ENCODE peak calls at places on chromosome 13, in eight cellular contexts. One of them, this sample, is unnamed.

GRCh38 chr13:34179481-34179880 is 361.5 kb downstream of the RFC3 start:
- DNase-seq in uterus: no peak
- DNase-seq in endodermal cell: peak
- DNase-seq in fibroblast of lung: no peak
- DNase-seq in cardiac muscle cell: peak
- DNase-seq in GM23338: peak
- DNase-seq in left lung: no peak
- DNase-seq in GM06990: no peak
- DNase-seq in this sample: no peak

GRCh38 chr13:37956536-37956935 is 87.0 kb upstream of the TRPC4 start:
- DNase-seq in uterus: no peak
- DNase-seq in endodermal cell: no peak
- DNase-seq in fibroblast of lung: no peak
- DNase-seq in cardiac muscle cell: no peak
- DNase-seq in GM23338: no peak
- DNase-seq in left lung: no peak
- DNase-seq in GM06990: no peak
- DNase-seq in this sample: no peak

GRCh38 chr13:71515639-71516038 is 351.4 kb downstream of the DACH1 start:
- DNase-seq in uterus: no peak
- DNase-seq in endodermal cell: no peak
- DNase-seq in fibroblast of lung: no peak
- DNase-seq in cardiac muscle cell: no peak
- DNase-seq in GM23338: no peak
- DNase-seq in left lung: no peak
- DNase-seq in GM06990: no peak
- DNase-seq in this sample: no peak

GRCh38 chr13:44989941-44990340 is 603 bp downstream of the GPALPP1 start:
- DNase-seq in uterus: no peak
- DNase-seq in endodermal cell: peak
- DNase-seq in fibroblast of lung: peak
- DNase-seq in cardiac muscle cell: peak
- DNase-seq in GM23338: peak
- DNase-seq in left lung: no peak
- DNase-seq in GM06990: no peak
- DNase-seq in this sample: no peak

GRCh38 chr13:32783067-32783466 is 196.8 kb downstream of the PDS5B start:
- DNase-seq in uterus: no peak
- DNase-seq in endodermal cell: no peak
- DNase-seq in fibroblast of lung: peak
- DNase-seq in cardiac muscle cell: no peak
- DNase-seq in GM23338: no peak
- DNase-seq in left lung: no peak
- DNase-seq in GM06990: no peak
- DNase-seq in this sample: no peak

GRCh38 chr13:45678282-45678681 is 23.8 kb upstream of the CBY2 start:
- DNase-seq in uterus: no peak
- DNase-seq in endodermal cell: peak
- DNase-seq in fibroblast of lung: no peak
- DNase-seq in cardiac muscle cell: no peak
- DNase-seq in GM23338: peak
- DNase-seq in left lung: no peak
- DNase-seq in GM06990: no peak
- DNase-seq in this sample: no peak

GRCh38 chr13:34567558-34567957 is 374.5 kb upstream of the NBEA start:
- DNase-seq in uterus: no peak
- DNase-seq in endodermal cell: no peak
- DNase-seq in fibroblast of lung: no peak
- DNase-seq in cardiac muscle cell: no peak
- DNase-seq in GM23338: no peak
- DNase-seq in left lung: no peak
- DNase-seq in GM06990: no peak
- DNase-seq in this sample: no peak

GRCh38 chr13:93959796-93960533 is 519.5 kb downstream of the DCT start:
- DNase-seq in uterus: no peak
- DNase-seq in endodermal cell: no peak
- DNase-seq in fibroblast of lung: no peak
- DNase-seq in cardiac muscle cell: no peak
- DNase-seq in GM23338: no peak
- DNase-seq in left lung: no peak
- DNase-seq in GM06990: no peak
- DNase-seq in this sample: no peak

GRCh38 chr13:50909605-50910482 is at the start of gene RNASEH2B:
- DNase-seq in uterus: peak
- DNase-seq in endodermal cell: peak
- DNase-seq in fibroblast of lung: peak
- DNase-seq in cardiac muscle cell: peak
- DNase-seq in GM23338: peak
- DNase-seq in left lung: peak
- DNase-seq in GM06990: peak
- DNase-seq in this sample: peak

GRCh38 chr13:30158774-30159445 is 148.4 kb downstream of the KATNAL1 start:
- DNase-seq in uterus: peak
- DNase-seq in endodermal cell: no peak
- DNase-seq in fibroblast of lung: peak
- DNase-seq in cardiac muscle cell: no peak
- DNase-seq in GM23338: no peak
- DNase-seq in left lung: no peak
- DNase-seq in GM06990: no peak
- DNase-seq in this sample: no peak
- TF ChIP-seq CTCF in uterus: peak
- TF ChIP-seq CTCF in endodermal cell: peak
- TF ChIP-seq CTCF in fibroblast of lung: peak
- TF ChIP-seq CTCF in cardiac muscle cell: peak
- TF ChIP-seq CTCF in GM23338: peak
- TF ChIP-seq CTCF in left lung: no peak
- TF ChIP-seq CTCF in GM06990: peak
- TF ChIP-seq CTCF in this sample: no peak

GRCh38 chr13:96984061-96984508 is 10.2 kb downstream of the OXGR1 start:
- DNase-seq in uterus: peak
- DNase-seq in endodermal cell: peak
- DNase-seq in fibroblast of lung: no peak
- DNase-seq in cardiac muscle cell: peak
- DNase-seq in GM23338: peak
- DNase-seq in left lung: peak
- DNase-seq in GM06990: no peak
- DNase-seq in this sample: peak
- TF ChIP-seq CTCF in uterus: peak
- TF ChIP-seq CTCF in endodermal cell: peak
- TF ChIP-seq CTCF in fibroblast of lung: no peak
- TF ChIP-seq CTCF in cardiac muscle cell: peak
- TF ChIP-seq CTCF in GM23338: peak
- TF ChIP-seq CTCF in left lung: peak
- TF ChIP-seq CTCF in GM06990: no peak
- TF ChIP-seq CTCF in this sample: peak

DNA sequence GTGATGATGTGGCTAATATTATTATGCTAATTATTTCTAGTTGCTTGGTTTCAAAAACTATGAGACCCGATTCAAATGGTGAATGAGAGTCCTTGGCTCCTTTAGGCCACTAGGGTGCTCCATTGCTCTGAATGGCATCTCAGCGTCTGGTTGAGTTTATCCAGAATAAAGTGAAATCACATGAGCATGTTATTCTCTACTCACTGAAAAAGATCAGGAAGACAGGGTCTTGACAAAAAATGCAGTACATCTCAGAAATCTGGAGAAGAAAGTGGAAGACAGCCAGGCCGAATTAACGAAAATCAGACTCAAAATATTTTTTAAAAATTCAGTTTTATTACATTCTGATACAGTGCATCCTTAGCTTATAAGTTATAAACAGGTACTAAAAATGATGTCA is 516.2 kb downstream of the MYO16 start:
- DNase-seq in uterus: peak
- DNase-seq in endodermal cell: no peak
- DNase-seq in fibroblast of lung: peak
- DNase-seq in cardiac muscle cell: peak
- DNase-seq in GM23338: peak
- DNase-seq in left lung: no peak
- DNase-seq in GM06990: no peak
- DNase-seq in this sample: peak
- TF ChIP-seq CTCF in uterus: peak
- TF ChIP-seq CTCF in endodermal cell: peak
- TF ChIP-seq CTCF in fibroblast of lung: peak
- TF ChIP-seq CTCF in cardiac muscle cell: peak
- TF ChIP-seq CTCF in GM23338: peak
- TF ChIP-seq CTCF in left lung: peak
- TF ChIP-seq CTCF in GM06990: peak
- TF ChIP-seq CTCF in this sample: peak

GRCh38 chr13:98475521-98475920 is 101.4 kb downstream of the STK24 start:
- DNase-seq in uterus: no peak
- DNase-seq in endodermal cell: peak
- DNase-seq in fibroblast of lung: peak
- DNase-seq in cardiac muscle cell: peak
- DNase-seq in GM23338: peak
- DNase-seq in left lung: no peak
- DNase-seq in GM06990: no peak
- DNase-seq in this sample: peak

GRCh38 chr13:98473792-98474153 is 103.1 kb downstream of the STK24 start:
- DNase-seq in uterus: no peak
- DNase-seq in endodermal cell: no peak
- DNase-seq in fibroblast of lung: no peak
- DNase-seq in cardiac muscle cell: no peak
- DNase-seq in GM23338: no peak
- DNase-seq in left lung: no peak
- DNase-seq in GM06990: no peak
- DNase-seq in this sample: no peak

GRCh38 chr13:98473135-98473791 is 103.6 kb downstream of the STK24 start:
- DNase-seq in uterus: no peak
- DNase-seq in endodermal cell: no peak
- DNase-seq in fibroblast of lung: no peak
- DNase-seq in cardiac muscle cell: no peak
- DNase-seq in GM23338: no peak
- DNase-seq in left lung: no peak
- DNase-seq in GM06990: no peak
- DNase-seq in this sample: no peak

GRCh38 chr13:98474761-98475160 is 102.1 kb downstream of the STK24 start:
- DNase-seq in uterus: no peak
- DNase-seq in endodermal cell: no peak
- DNase-seq in fibroblast of lung: no peak
- DNase-seq in cardiac muscle cell: no peak
- DNase-seq in GM23338: no peak
- DNase-seq in left lung: no peak
- DNase-seq in GM06990: no peak
- DNase-seq in this sample: no peak

GRCh38 chr13:98474292-98474691 is 102.6 kb downstream of the STK24 start:
- DNase-seq in uterus: no peak
- DNase-seq in endodermal cell: no peak
- DNase-seq in fibroblast of lung: no peak
- DNase-seq in cardiac muscle cell: no peak
- DNase-seq in GM23338: no peak
- DNase-seq in left lung: no peak
- DNase-seq in GM06990: no peak
- DNase-seq in this sample: no peak
- TF ChIP-seq CTCF in uterus: no peak
- TF ChIP-seq CTCF in endodermal cell: no peak
- TF ChIP-seq CTCF in fibroblast of lung: no peak
- TF ChIP-seq CTCF in cardiac muscle cell: no peak
- TF ChIP-seq CTCF in GM23338: no peak
- TF ChIP-seq CTCF in left lung: no peak
- TF ChIP-seq CTCF in GM06990: no peak
- TF ChIP-seq CTCF in this sample: no peak

GRCh38 chr13:39144391-39144790 is 106.1 kb downstream of the NHLRC3 start:
- DNase-seq in uterus: no peak
- DNase-seq in endodermal cell: no peak
- DNase-seq in fibroblast of lung: no peak
- DNase-seq in cardiac muscle cell: no peak
- DNase-seq in GM23338: no peak
- DNase-seq in left lung: no peak
- DNase-seq in GM06990: no peak
- DNase-seq in this sample: no peak

GRCh38 chr13:39144941-39145533 is 106.8 kb downstream of the NHLRC3 start:
- DNase-seq in uterus: peak
- DNase-seq in endodermal cell: peak
- DNase-seq in fibroblast of lung: peak
- DNase-seq in cardiac muscle cell: peak
- DNase-seq in GM23338: peak
- DNase-seq in left lung: no peak
- DNase-seq in GM06990: peak
- DNase-seq in this sample: peak

GRCh38 chr13:39149896-39150295 is 111.6 kb downstream of the NHLRC3 start:
- DNase-seq in uterus: no peak
- DNase-seq in endodermal cell: no peak
- DNase-seq in fibroblast of lung: no peak
- DNase-seq in cardiac muscle cell: no peak
- DNase-seq in GM23338: no peak
- DNase-seq in left lung: peak
- DNase-seq in GM06990: no peak
- DNase-seq in this sample: no peak

DNA sequence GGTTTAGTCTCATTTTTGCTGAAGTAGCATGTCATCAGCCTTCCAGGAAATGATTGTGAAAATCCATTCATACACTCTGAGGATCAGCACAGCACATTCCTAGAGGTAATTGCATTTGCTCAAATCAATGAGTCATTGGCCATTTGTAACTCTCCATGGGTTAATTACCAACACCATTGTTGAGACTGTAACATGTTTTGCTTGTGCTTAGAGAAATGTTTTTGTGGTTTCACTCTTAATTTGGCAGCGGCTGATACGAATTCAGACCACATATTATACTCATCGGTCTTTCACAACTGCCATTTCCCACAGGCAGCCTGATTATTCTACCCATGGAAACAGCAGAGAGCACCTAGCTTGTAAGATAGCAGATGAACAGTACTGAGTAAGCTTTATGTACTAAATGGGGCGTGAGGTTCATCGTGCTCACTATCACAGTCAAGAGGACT is 110.3 kb downstream of the NHLRC3 start:
- DNase-seq in uterus: no peak
- DNase-seq in endodermal cell: peak
- DNase-seq in fibroblast of lung: peak
- DNase-seq in cardiac muscle cell: no peak
- DNase-seq in GM23338: no peak
- DNase-seq in left lung: no peak
- DNase-seq in GM06990: no peak
- DNase-seq in this sample: no peak
- TF ChIP-seq CTCF in uterus: no peak
- TF ChIP-seq CTCF in endodermal cell: no peak
- TF ChIP-seq CTCF in fibroblast of lung: no peak
- TF ChIP-seq CTCF in cardiac muscle cell: no peak
- TF ChIP-seq CTCF in GM23338: no peak
- TF ChIP-seq CTCF in left lung: no peak
- TF ChIP-seq CTCF in GM06990: no peak
- TF ChIP-seq CTCF in this sample: no peak

This sample was measured in nephron progenitor cell.